ENCODE peak calls at places on chromosomes 12 and 14, in four cellular contexts. H is H9, G is IMR-90, N is psoas muscle. V is an unnamed sample. For H3K27me3, the result is how much of the 10 kb centered on the place peaks cover.

GRCh38 chr14:100867631-100868315 is 35.7 kb downstream of the RTL1 start:
- DNase-seq in H (no peak), G (no peak), N (peak), V (no peak)

GRCh38 chr12:96516472-96517417 is 27.4 kb downstream of the CFAP54 start:
- DNase-seq in H (peak), G (peak), N (peak), V (peak)

GRCh38 chr12:39127401-39127800 is 222.0 kb upstream of the CPNE8 start:
- DNase-seq in H (no peak), G (no peak), N (no peak), V (peak)

GRCh38 chr12:67952787-67953186 is 36.5 kb upstream of the IFNG-AS1 start:
- DNase-seq in H (no peak), G (no peak), N (no peak), V (no peak)

GRCh38 chr12:95424271-95424994 is 49.5 kb upstream of the METAP2 start:
- DNase-seq in H (no peak), G (no peak), N (no peak), V (no peak)

GRCh38 chr14:95185452-95186392 is 28.4 kb upstream of the DICER1 start:
- DNase-seq in H (no peak), G (peak), N (peak), V (no peak)

GRCh38 chr12:91276529-91276928 is 93.9 kb upstream of the DCN start:
- DNase-seq in H (no peak), G (peak), N (no peak), V (no peak)

GRCh38 chr12:66217342-66217929 is 28.4 kb downstream of the IRAK3 start:
- DNase-seq in H (no peak), G (no peak), N (no peak), V (no peak)

GRCh38 chr12:39230086-39230485 is 212.8 kb downstream of the KIF21A start:
- DNase-seq in H (no peak), G (no peak), N (no peak), V (peak)

GRCh38 chr12:29414368-29414767 is 33.4 kb upstream of the ERGIC2 start:
- DNase-seq in H (no peak), G (peak), N (no peak), V (no peak)

GRCh38 chr12:4047441-4047840 is 174.2 kb upstream of the PARP11 start:
- DNase-seq in H (no peak), G (no peak), N (no peak), V (no peak)

GRCh38 chr12:54393743-54394142 is 9.2 kb upstream of the ZNF385A start:
- DNase-seq in H (no peak), G (no peak), N (no peak), V (no peak)

GRCh38 chr12:24039113-24039525 is 89.6 kb upstream of the SOX5 start:
- DNase-seq in H (no peak), G (peak), N (no peak), V (no peak)

GRCh38 chr12:121805800-121806555 is 2.2 kb downstream of the SETD1B start:
- DNase-seq in H (no peak), G (no peak), N (no peak), V (no peak)

GRCh38 chr12:67515679-67516363 is 132.7 kb upstream of the DYRK2 start:
- DNase-seq in H (no peak), G (no peak), N (no peak), V (no peak)

GRCh38 chr12:7994731-7995205 is 37.7 kb upstream of the FOXJ2 start:
- DNase-seq in H (peak), G (peak), N (no peak), V (peak)

GRCh38 chr12:34405286-34406227 is 383.3 kb downstream of the ALG10 start:
- DNase-seq in H (peak), G (no peak), N (peak), V (no peak)

GRCh38 chr12:51926718-51927117 is 19.4 kb downstream of the ACVRL1 start:
- DNase-seq in H (peak), G (peak), N (no peak), V (no peak)

GRCh38 chr12:107296681-107297086 is 203.3 kb upstream of the CRY1 start:
- DNase-seq in H (no peak), G (no peak), N (no peak), V (peak)

GRCh38 chr12:70366581-70367267 is 634 bp downstream of the KCNMB4 start:
- DNase-seq in H (peak), G (peak), N (peak), V (peak)
- H3K27me3 ChIP-seq in H (under half), G (under half), N (under half), V (under half)

GRCh38 chr12:72270246-72270645 is 1.9 kb upstream of the TRHDE start:
- DNase-seq in H (no peak), G (no peak), N (no peak), V (no peak)

GRCh38 chr12:72269491-72269890 is 2.7 kb upstream of the TRHDE start:
- DNase-seq in H (no peak), G (no peak), N (no peak), V (no peak)

GRCh38 chr12:72271741-72272661 is at the start of gene TRHDE:
- DNase-seq in H (peak), G (peak), N (peak), V (peak)

GRCh38 chr12:72272731-72273498 is 745 bp downstream of the TRHDE start:
- DNase-seq in H (peak), G (peak), N (peak), V (peak)

GRCh38 chr12:72271401-72271740 is 799 bp upstream of the TRHDE start:
- DNase-seq in H (no peak), G (peak), N (peak), V (peak)
- H3K27me3 ChIP-seq in H (under half), G (under half), N (under half), V (under half)

DNA sequence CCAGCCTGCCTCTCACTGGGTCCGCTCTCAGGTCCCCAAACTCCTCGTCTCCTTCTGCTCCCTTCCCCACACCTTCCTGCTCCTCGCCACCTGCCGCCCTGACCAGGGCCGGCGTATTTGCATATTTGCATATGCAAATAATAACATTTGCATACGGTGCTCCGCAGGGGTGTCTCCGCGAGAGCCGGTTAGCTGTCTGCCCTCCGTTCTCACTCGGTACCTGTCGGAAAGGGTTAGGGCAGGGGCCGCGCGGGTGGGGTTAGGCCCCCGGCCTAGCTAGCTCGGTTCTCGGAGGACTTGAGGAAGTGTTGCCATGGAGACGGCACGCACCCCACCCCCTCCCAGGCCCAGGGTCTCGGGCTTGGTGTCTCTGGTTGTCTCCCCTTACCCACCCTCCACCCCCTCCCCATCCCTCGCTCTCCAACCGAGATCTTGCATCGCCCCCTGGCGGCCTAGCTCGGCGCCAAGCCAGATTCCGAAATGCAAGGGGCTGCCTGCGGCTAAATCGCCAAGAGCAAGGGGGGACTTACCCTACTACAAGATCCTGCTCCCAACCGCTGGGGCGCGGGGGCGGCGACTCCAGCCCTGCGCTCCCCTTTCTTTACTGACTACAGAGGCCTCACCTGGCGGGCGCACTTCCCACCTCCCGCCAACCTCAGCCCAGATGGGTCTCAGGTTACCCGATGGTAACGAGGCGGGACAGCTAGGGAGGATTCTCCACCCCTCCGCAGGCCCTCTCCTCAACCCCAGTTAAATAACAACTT is 8.1 kb downstream of the STAC3 start:
- DNase-seq in H (peak), G (peak), N (peak), V (no peak)
- H3K27me3 ChIP-seq in H (under half), G (under half), N (under half), V (under half)

DNA sequence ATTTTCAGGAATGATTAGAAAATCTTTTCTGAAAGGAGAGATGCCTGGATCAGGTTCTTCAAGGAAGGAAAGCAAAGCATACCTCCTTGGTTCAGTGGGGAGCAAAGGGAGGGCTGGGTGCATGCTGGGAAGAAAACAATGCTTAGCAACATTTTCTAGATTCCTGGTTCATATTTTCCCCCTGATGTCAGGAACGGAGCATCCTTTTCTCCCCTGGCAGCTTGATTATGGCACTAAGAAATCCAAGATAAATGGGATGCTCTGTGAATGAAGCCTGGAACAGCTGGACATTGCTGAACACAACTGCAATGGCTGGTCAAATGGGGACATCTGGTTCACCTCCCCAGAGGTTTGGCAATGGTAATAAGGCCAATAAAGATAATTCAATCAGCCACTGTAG is 50.9 kb downstream of the KCNA5 start:
- DNase-seq in H (no peak), G (peak), N (no peak), V (no peak)
- H3K27me3 ChIP-seq in H (under half), G (under half), N (under half), V (under half)

GRCh38 chr14:82094819-82095218 is 561.2 kb upstream of the SEL1L start:
- DNase-seq in H (no peak), G (no peak), N (no peak), V (no peak)
- H3K27me3 ChIP-seq in H (under half), G (under half), N (under half), V (under half)

DNA sequence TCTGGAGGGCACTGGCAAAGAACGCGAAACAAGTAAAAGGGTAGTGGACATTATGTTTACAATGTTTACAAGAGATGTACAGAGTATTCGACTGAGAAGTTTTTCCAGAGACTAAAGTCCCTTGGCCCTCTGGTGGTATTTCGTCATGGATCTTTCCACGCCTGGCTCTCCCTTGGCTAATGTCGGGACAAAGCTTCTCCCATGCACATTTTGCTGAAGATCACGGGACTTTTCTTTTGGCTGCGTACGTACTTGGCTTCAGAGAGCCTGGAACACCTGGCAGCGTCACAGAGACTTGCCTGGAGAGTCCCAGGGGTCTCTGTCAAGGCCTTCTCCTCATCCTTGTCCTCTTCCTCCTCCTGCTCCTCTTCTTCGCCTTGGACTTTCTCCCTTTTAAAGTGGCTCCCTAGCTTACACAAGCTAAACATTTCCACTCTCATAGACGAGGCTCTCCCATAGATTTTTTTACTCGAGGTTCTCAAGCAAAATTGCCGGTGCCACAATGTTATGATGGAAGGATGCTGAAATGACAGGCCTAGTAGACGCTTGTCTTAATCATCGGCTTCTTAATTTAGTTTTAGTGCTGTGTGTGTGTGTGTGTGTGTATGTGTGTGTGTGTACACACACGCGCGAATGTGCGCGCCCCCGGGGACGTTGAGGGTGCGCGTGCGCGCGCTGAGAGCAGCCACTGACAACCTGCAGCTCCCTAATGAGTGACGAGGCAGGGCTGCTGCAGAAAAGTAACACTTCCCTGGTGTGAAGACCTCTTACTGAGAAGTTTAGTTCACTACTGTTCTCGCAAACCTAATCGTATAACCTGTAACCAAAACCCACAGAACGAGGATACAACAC is 4.9 kb upstream of the FOXG1 start:
- DNase-seq in H (no peak), G (no peak), N (no peak), V (no peak)
- H3K27me3 ChIP-seq in H (half or more), G (half or more), N (under half), V (under half)

DNA sequence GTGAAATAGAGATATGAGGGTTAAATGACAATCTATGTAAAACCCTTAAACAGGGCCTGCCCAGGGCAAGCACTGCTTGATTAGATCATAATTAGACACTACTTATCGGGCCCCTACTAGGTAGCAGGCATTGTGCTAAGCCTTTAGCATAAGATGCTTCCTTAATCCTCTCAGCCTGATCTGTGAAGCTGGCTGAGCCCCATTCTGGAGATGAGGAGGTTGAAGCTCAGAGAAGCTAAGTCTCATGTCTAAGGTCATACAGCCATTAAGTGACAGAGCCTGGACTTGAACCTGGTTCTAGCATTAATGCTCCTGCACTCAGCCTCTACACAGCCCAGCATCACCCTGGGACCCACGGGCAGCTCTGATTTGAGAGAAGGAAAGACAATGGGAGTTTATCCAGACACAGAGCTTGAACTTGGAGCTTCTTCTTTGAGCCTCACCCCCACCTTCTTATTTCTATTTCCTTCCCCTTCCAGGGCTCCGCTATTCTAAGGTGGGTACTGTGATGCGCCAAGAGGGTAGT is 761 bp upstream of the ZDHHC22 start:
- DNase-seq in H (no peak), G (no peak), N (no peak), V (no peak)
- H3K27me3 ChIP-seq in H (under half), G (half or more), N (under half), V (under half)